ENCODE peak calls at places on chromosomes 7 and 10, in four cellular contexts. O is H9, Z is transverse colon, H is Caco-2. Q is an unnamed sample. For H3K4me1, H3K9me3 and H3K27me3, the result is how much of the 10 kb centered on the place peaks cover.

GRCh38 chr7:111953611-111954010 is 252.6 kb downstream of the DOCK4 start:
- DNase-seq in O (no peak), Z (no peak), H (peak), Q (no peak)

GRCh38 chr10:58280982-58281752 is 12.2 kb downstream of the CISD1 start:
- DNase-seq in O (no peak), Z (no peak), H (no peak), Q (no peak)

GRCh38 chr7:17725761-17726160 is 214.5 kb downstream of the SNX13 start:
- DNase-seq in O (no peak), Z (no peak), H (no peak), Q (no peak)

GRCh38 chr10:76150139-76150885 is 718.9 kb downstream of the LRMDA start:
- DNase-seq in O (peak), Z (no peak), H (peak), Q (no peak)

GRCh38 chr7:36855330-36855729 is 131.0 kb upstream of the AOAH start:
- DNase-seq in O (no peak), Z (no peak), H (no peak), Q (no peak)

GRCh38 chr7:80134536-80135305 is at the start of gene GNAI1:
- DNase-seq in O (peak), Z (peak), H (peak), Q (peak)

GRCh38 chr10:116001266-116001857 is 271.6 kb downstream of the GFRA1 start:
- DNase-seq in O (no peak), Z (no peak), H (no peak), Q (no peak)

GRCh38 chr10:43890124-43890523 is 241.4 kb upstream of the ZNF32 start:
- DNase-seq in O (no peak), Z (no peak), H (no peak), Q (no peak)

GRCh38 chr10:35684625-35685024 is 42.5 kb upstream of the FZD8 start:
- DNase-seq in O (no peak), Z (no peak), H (no peak), Q (no peak)

GRCh38 chr7:104643587-104644217 is 315.3 kb downstream of the LHFPL3 start:
- DNase-seq in O (peak), Z (no peak), H (peak), Q (peak)

GRCh38 chr7:81299272-81299671 is 380.4 kb upstream of the SEMA3C start:
- DNase-seq in O (no peak), Z (no peak), H (no peak), Q (no peak)

GRCh38 chr7:106022193-106022821 is 59.2 kb downstream of the CDHR3 start:
- DNase-seq in O (no peak), Z (peak), H (no peak), Q (no peak)

GRCh38 chr10:87504667-87505365 is at the start of gene MINPP1:
- DNase-seq in O (peak), Z (peak), H (peak), Q (peak)

GRCh38 chr10:76285012-76285411 is 853.6 kb downstream of the LRMDA start:
- DNase-seq in O (no peak), Z (no peak), H (no peak), Q (no peak)

GRCh38 chr10:47081264-47081663 is 170.0 kb downstream of the PTPN20 start:
- DNase-seq in O (no peak), Z (no peak), H (no peak), Q (no peak)

GRCh38 chr10:132532784-132533560 is 4.6 kb upstream of the INPP5A start:
- DNase-seq in O (no peak), Z (no peak), H (peak), Q (no peak)

GRCh38 chr10:3783721-3784432 is 1.1 kb downstream of the KLF6 start:
- DNase-seq in O (peak), Z (peak), H (peak), Q (peak)

DNA sequence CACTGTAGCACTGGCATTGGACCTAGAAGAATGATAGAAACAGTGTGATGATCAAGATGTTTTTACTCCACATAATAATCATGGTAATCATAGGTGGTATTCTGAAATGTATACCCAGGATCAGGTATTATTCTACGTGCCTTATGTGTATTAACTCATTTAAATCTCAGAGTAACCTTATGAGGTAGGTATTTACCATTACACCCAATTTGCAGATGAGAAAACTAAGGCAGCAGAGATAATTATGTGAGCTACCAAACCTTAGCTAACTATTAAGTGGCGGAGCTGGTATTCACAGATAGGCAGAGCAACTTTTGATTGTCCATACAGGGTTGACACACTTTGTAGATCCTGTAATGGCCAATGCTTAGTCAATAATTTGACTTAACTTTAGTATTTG is 2.5 kb downstream of the CAMK1D start:
- DNase-seq in O (no peak), Z (no peak), H (no peak), Q (no peak)
- H3K4me1 ChIP-seq in O (under half), Z (under half), H (under half), Q (under half)

DNA sequence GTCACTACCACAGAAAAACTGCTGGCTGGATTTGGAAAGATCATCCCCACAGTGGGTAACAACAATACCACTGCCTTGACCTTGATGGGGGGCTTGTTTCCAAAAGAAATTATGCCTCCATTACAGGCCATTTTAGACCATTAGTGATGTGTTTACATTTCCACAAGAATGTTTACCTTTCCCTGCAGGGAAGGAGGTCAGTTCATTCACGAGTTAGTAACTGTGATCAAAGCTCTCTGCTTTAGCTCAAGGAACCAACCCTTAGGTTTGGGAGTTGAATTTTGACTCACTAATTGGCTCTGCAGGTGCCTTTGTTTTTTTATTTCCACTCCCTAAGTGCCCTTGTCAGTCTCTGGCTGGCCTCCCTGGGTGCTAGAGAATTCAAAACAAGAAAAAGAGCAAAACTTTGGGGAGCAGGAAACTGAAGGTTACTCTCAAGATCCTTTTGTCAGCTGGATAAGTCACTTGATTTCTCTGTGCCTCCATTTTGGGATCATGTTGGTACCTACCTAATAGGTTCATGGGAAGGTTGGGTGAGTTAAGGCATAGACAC is 41.1 kb upstream of the NUPR2 start:
- DNase-seq in O (no peak), Z (no peak), H (no peak), Q (peak)
- H3K9me3 ChIP-seq in O (half or more), Z (under half), H (under half), Q (under half)

DNA sequence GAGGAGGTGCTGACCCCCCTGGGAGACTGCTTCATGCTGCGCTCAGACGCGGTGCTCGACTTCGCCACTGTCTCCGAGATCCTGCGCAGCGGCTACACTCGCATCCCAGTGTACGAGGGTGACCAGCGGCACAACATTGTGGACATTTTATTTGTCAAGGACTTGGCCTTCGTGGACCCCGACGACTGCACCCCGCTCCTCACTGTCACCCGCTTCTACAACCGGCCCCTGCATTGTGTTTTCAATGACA is 1.4 kb downstream of the CNNM1 start:
- DNase-seq in O (no peak), Z (no peak), H (no peak), Q (no peak)
- H3K27me3 ChIP-seq in O (under half), Z (half or more), H (under half), Q (under half)

GRCh38 chr7:50367570-50367969 is 63.1 kb downstream of the IKZF1 start:
- DNase-seq in O (no peak), Z (no peak), H (no peak), Q (no peak)

GRCh38 chr7:50364645-50365044 is 60.1 kb downstream of the IKZF1 start:
- DNase-seq in O (no peak), Z (no peak), H (no peak), Q (no peak)

GRCh38 chr7:50368366-50368765 is 63.9 kb downstream of the IKZF1 start:
- DNase-seq in O (no peak), Z (no peak), H (no peak), Q (no peak)

GRCh38 chr7:50367098-50367497 is 62.6 kb downstream of the IKZF1 start:
- DNase-seq in O (no peak), Z (no peak), H (no peak), Q (no peak)

GRCh38 chr7:50366311-50366710 is 61.8 kb downstream of the IKZF1 start:
- DNase-seq in O (no peak), Z (no peak), H (no peak), Q (no peak)
- H3K4me1 ChIP-seq in O (under half), Z (under half), H (under half), Q (under half)

GRCh38 chr10:37275216-37275777 is 149.9 kb downstream of the ANKRD30A start:
- DNase-seq in O (no peak), Z (no peak), H (no peak), Q (no peak)
- H3K9me3 ChIP-seq in O (half or more), Z (under half), H (under half), Q (under half)

DNA sequence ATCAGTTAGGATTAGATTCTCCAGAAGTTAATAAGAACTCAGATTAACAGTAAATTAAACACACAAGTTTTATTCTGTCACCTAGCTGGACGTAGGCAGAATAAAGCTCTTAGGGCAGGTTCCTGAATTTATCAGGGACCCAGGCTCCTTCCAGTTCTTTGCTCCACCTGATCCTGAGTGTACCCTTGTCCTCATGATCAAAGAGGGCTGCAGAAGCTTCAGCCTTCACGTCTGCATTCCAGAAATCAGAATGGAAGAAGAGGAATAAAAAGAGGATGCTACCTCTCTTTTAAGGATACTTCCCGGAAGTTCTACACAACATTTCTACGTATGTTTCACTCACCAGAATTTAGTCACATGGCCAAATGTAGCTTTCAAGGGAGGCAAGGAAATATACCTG is 1.7 kb upstream of the GSAP start:
- DNase-seq in O (no peak), Z (no peak), H (no peak), Q (no peak)
- H3K27me3 ChIP-seq in O (under half), Z (under half), H (under half), Q (under half)

GRCh38 chr7:92833024-92833765 is 3.2 kb downstream of the CDK6 start:
- DNase-seq in O (peak), Z (peak), H (peak), Q (peak)

GRCh38 chr7:92832623-92833023 is 3.8 kb downstream of the CDK6 start:
- DNase-seq in O (no peak), Z (no peak), H (no peak), Q (no peak)

GRCh38 chr7:92830047-92830446 is 6.3 kb downstream of the CDK6 start:
- DNase-seq in O (no peak), Z (no peak), H (no peak), Q (no peak)

GRCh38 chr7:92831716-92832622 is 4.4 kb downstream of the CDK6 start:
- DNase-seq in O (no peak), Z (peak), H (peak), Q (no peak)

DNA sequence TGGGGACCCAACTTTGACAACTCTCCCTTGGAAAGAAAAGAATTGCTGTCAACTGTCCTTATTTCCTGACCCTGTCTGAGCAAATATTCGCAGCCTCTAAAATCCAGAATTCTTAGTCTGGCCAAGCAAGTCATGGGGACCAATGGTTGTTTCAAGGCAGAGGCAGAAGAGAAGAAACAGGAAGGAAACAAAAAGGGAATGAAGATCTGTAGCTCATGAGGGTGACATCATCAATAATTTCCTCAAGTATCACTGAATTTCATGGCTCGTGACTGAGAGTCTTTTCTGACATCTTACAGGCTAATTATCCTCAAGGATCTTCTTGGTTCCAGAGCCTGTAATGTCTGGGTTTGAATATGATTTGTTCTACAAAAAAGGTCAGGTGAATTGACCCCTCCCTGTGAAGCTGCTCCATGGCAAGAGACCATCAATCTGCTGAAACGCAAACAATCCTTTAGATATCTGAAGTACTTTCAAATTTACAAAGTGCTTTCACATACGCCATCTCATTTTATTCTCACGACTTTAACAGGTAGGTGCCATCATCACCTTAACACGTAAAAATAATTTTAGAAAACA is 5.8 kb downstream of the CDK6 start:
- DNase-seq in O (no peak), Z (no peak), H (no peak), Q (no peak)
- H3K4me1 ChIP-seq in O (under half), Z (under half), H (under half), Q (under half)

GRCh38 chr10:73876566-73876965 is 2.2 kb upstream of the CAMK2G start:
- DNase-seq in O (no peak), Z (no peak), H (no peak), Q (no peak)
- H3K9me3 ChIP-seq in O (under half), Z (under half), H (under half), Q (under half)

GRCh38 chr7:1593904-1594421 is 24.1 kb upstream of the PSMG3 start:
- DNase-seq in O (no peak), Z (no peak), H (no peak), Q (no peak)
- H3K27me3 ChIP-seq in O (under half), Z (under half), H (under half), Q (under half)

Q was measured in NT2/D1.